ENCODE peak calls at places on chromosomes 1 and 21, in four cellular contexts. One of them, this sample, is unnamed.

GRCh38 chr1:23013657-23014056 is 2.0 kb downstream of the TEX46 start:
- DNase-seq in A172: no peak
- DNase-seq in CD8-positive, alpha-beta T cell: no peak
- DNase-seq in activated T-cell treated with anti-CD3 and anti-CD28 coated beads, Interleukin-2, amount 50 U/mL, for 72 hours: no peak
- DNase-seq in this sample: peak

GRCh38 chr1:158838660-158839059 is 7.5 kb downstream of the MNDA start:
- DNase-seq in A172: no peak
- DNase-seq in CD8-positive, alpha-beta T cell: no peak
- DNase-seq in activated T-cell treated with anti-CD3 and anti-CD28 coated beads, Interleukin-2, amount 50 U/mL, for 72 hours: no peak
- DNase-seq in this sample: no peak

GRCh38 chr21:41816583-41817165 is 49.8 kb upstream of the RIPK4 start:
- DNase-seq in A172: peak
- DNase-seq in CD8-positive, alpha-beta T cell: peak
- DNase-seq in activated T-cell treated with anti-CD3 and anti-CD28 coated beads, Interleukin-2, amount 50 U/mL, for 72 hours: peak
- DNase-seq in this sample: peak

GRCh38 chr1:162178432-162178831 is 108.9 kb downstream of the NOS1AP start:
- DNase-seq in A172: no peak
- DNase-seq in CD8-positive, alpha-beta T cell: no peak
- DNase-seq in activated T-cell treated with anti-CD3 and anti-CD28 coated beads, Interleukin-2, amount 50 U/mL, for 72 hours: no peak
- DNase-seq in this sample: no peak

GRCh38 chr1:202046227-202046626 is 35.8 kb downstream of the ELF3 start:
- DNase-seq in A172: no peak
- DNase-seq in CD8-positive, alpha-beta T cell: no peak
- DNase-seq in activated T-cell treated with anti-CD3 and anti-CD28 coated beads, Interleukin-2, amount 50 U/mL, for 72 hours: no peak
- DNase-seq in this sample: no peak

GRCh38 chr1:91124989-91125417 is 103.2 kb upstream of the ZNF644 start:
- DNase-seq in A172: no peak
- DNase-seq in CD8-positive, alpha-beta T cell: no peak
- DNase-seq in activated T-cell treated with anti-CD3 and anti-CD28 coated beads, Interleukin-2, amount 50 U/mL, for 72 hours: peak
- DNase-seq in this sample: no peak

GRCh38 chr1:82625562-82625961 is 824.8 kb downstream of the ADGRL2 start:
- DNase-seq in A172: no peak
- DNase-seq in CD8-positive, alpha-beta T cell: no peak
- DNase-seq in activated T-cell treated with anti-CD3 and anti-CD28 coated beads, Interleukin-2, amount 50 U/mL, for 72 hours: no peak
- DNase-seq in this sample: no peak

GRCh38 chr1:83959824-83960441 is 39.0 kb downstream of the TTLL7 start:
- DNase-seq in A172: no peak
- DNase-seq in CD8-positive, alpha-beta T cell: no peak
- DNase-seq in activated T-cell treated with anti-CD3 and anti-CD28 coated beads, Interleukin-2, amount 50 U/mL, for 72 hours: no peak
- DNase-seq in this sample: no peak

GRCh38 chr1:8201331-8201861 is 116.5 kb upstream of the SLC45A1 start:
- DNase-seq in A172: peak
- DNase-seq in CD8-positive, alpha-beta T cell: no peak
- DNase-seq in activated T-cell treated with anti-CD3 and anti-CD28 coated beads, Interleukin-2, amount 50 U/mL, for 72 hours: no peak
- DNase-seq in this sample: no peak

GRCh38 chr21:35940074-35940927 is 120.0 kb downstream of the SETD4 start:
- DNase-seq in A172: peak
- DNase-seq in CD8-positive, alpha-beta T cell: no peak
- DNase-seq in activated T-cell treated with anti-CD3 and anti-CD28 coated beads, Interleukin-2, amount 50 U/mL, for 72 hours: no peak
- DNase-seq in this sample: peak

GRCh38 chr1:217333939-217334338 is 297.0 kb downstream of the GPATCH2 start:
- DNase-seq in A172: peak
- DNase-seq in CD8-positive, alpha-beta T cell: no peak
- DNase-seq in activated T-cell treated with anti-CD3 and anti-CD28 coated beads, Interleukin-2, amount 50 U/mL, for 72 hours: no peak
- DNase-seq in this sample: no peak

GRCh38 chr21:39387461-39388037 is 38.7 kb upstream of the HMGN1 start:
- DNase-seq in A172: peak
- DNase-seq in CD8-positive, alpha-beta T cell: peak
- DNase-seq in activated T-cell treated with anti-CD3 and anti-CD28 coated beads, Interleukin-2, amount 50 U/mL, for 72 hours: peak
- DNase-seq in this sample: peak

GRCh38 chr1:227894306-227894721 is 53.4 kb downstream of the WNT9A start:
- DNase-seq in A172: no peak
- DNase-seq in CD8-positive, alpha-beta T cell: no peak
- DNase-seq in activated T-cell treated with anti-CD3 and anti-CD28 coated beads, Interleukin-2, amount 50 U/mL, for 72 hours: no peak
- DNase-seq in this sample: no peak

GRCh38 chr1:109838838-109839240 is 71.8 kb upstream of the CSF1 start:
- DNase-seq in A172: peak
- DNase-seq in CD8-positive, alpha-beta T cell: no peak
- DNase-seq in activated T-cell treated with anti-CD3 and anti-CD28 coated beads, Interleukin-2, amount 50 U/mL, for 72 hours: no peak
- DNase-seq in this sample: no peak

GRCh38 chr1:163974120-163974519 is 584.9 kb upstream of the PBX1 start:
- DNase-seq in A172: no peak
- DNase-seq in CD8-positive, alpha-beta T cell: no peak
- DNase-seq in activated T-cell treated with anti-CD3 and anti-CD28 coated beads, Interleukin-2, amount 50 U/mL, for 72 hours: no peak
- DNase-seq in this sample: no peak

GRCh38 chr1:162396201-162396906 is 14.8 kb downstream of the C1orf226 start:
- DNase-seq in A172: no peak
- DNase-seq in CD8-positive, alpha-beta T cell: no peak
- DNase-seq in activated T-cell treated with anti-CD3 and anti-CD28 coated beads, Interleukin-2, amount 50 U/mL, for 72 hours: no peak
- DNase-seq in this sample: no peak

GRCh38 chr1:181140398-181140797 is 51.9 kb downstream of the IER5 start:
- DNase-seq in A172: no peak
- DNase-seq in CD8-positive, alpha-beta T cell: no peak
- DNase-seq in activated T-cell treated with anti-CD3 and anti-CD28 coated beads, Interleukin-2, amount 50 U/mL, for 72 hours: peak
- DNase-seq in this sample: no peak

GRCh38 chr1:85262985-85263384 is 3.5 kb upstream of the C1orf52 start:
- DNase-seq in A172: no peak
- DNase-seq in CD8-positive, alpha-beta T cell: no peak
- DNase-seq in activated T-cell treated with anti-CD3 and anti-CD28 coated beads, Interleukin-2, amount 50 U/mL, for 72 hours: no peak
- DNase-seq in this sample: no peak